ENCODE peak calls at places on chromosomes 6 and 20, in four cellular contexts. One of them, this sample, is unnamed.

GRCh38 chr6:14573267-14573666 is 455.7 kb downstream of the CD83 start:
- DNase-seq in CD8-positive, alpha-beta T cell: no peak
- DNase-seq in colonic mucosa: no peak
- DNase-seq in foreskin fibroblast: no peak
- DNase-seq in this sample: no peak

GRCh38 chr20:32972181-32973076 is 31.8 kb downstream of the SUN5 start:
- DNase-seq in CD8-positive, alpha-beta T cell: peak
- DNase-seq in foreskin fibroblast: no peak
- DNase-seq in colonic mucosa: peak
- DNase-seq in this sample: no peak

GRCh38 chr6:137341721-137342195 is 122.6 kb upstream of the IFNGR1 start:
- DNase-seq in colonic mucosa: peak
- DNase-seq in foreskin fibroblast: peak
- DNase-seq in CD8-positive, alpha-beta T cell: peak
- DNase-seq in this sample: no peak

GRCh38 chr6:68951350-68951749 is 316.3 kb downstream of the ADGRB3 start:
- DNase-seq in foreskin fibroblast: no peak
- DNase-seq in CD8-positive, alpha-beta T cell: no peak
- DNase-seq in colonic mucosa: no peak
- DNase-seq in this sample: no peak

GRCh38 chr6:101402618-101403002 is 9.1 kb downstream of the GRIK2 start:
- DNase-seq in colonic mucosa: no peak
- DNase-seq in CD8-positive, alpha-beta T cell: no peak
- DNase-seq in foreskin fibroblast: no peak
- DNase-seq in this sample: no peak

GRCh38 chr6:109790131-109790530 is 99.0 kb downstream of the FIG4 start:
- DNase-seq in colonic mucosa: no peak
- DNase-seq in foreskin fibroblast: peak
- DNase-seq in CD8-positive, alpha-beta T cell: no peak
- DNase-seq in this sample: no peak

GRCh38 chr6:150091466-150091865 is 22.5 kb upstream of the ULBP3 start:
- DNase-seq in foreskin fibroblast: no peak
- DNase-seq in CD8-positive, alpha-beta T cell: no peak
- DNase-seq in colonic mucosa: no peak
- DNase-seq in this sample: no peak

GRCh38 chr20:36493013-36493800 is 48.1 kb upstream of the MYL9 start:
- DNase-seq in colonic mucosa: peak
- DNase-seq in foreskin fibroblast: no peak
- DNase-seq in CD8-positive, alpha-beta T cell: no peak
- DNase-seq in this sample: no peak

GRCh38 chr6:118899948-118900347 is 6.0 kb downstream of the ASF1A start:
- DNase-seq in CD8-positive, alpha-beta T cell: no peak
- DNase-seq in foreskin fibroblast: no peak
- DNase-seq in colonic mucosa: no peak
- DNase-seq in this sample: no peak

GRCh38 chr6:12232339-12232738 is 57.8 kb upstream of the EDN1 start:
- DNase-seq in foreskin fibroblast: peak
- DNase-seq in colonic mucosa: no peak
- DNase-seq in CD8-positive, alpha-beta T cell: no peak
- DNase-seq in this sample: no peak

GRCh38 chr6:47248446-47248845 is 61.3 kb downstream of the TNFRSF21 start:
- DNase-seq in CD8-positive, alpha-beta T cell: no peak
- DNase-seq in foreskin fibroblast: no peak
- DNase-seq in colonic mucosa: no peak
- DNase-seq in this sample: no peak

GRCh38 chr6:106163966-106164877 is 78.1 kb downstream of the PRDM1 start:
- DNase-seq in CD8-positive, alpha-beta T cell: peak
- DNase-seq in foreskin fibroblast: peak
- DNase-seq in colonic mucosa: no peak
- DNase-seq in this sample: no peak

GRCh38 chr6:7173843-7174503 is 66.2 kb downstream of the RREB1 start:
- DNase-seq in CD8-positive, alpha-beta T cell: no peak
- DNase-seq in foreskin fibroblast: no peak
- DNase-seq in colonic mucosa: no peak
- DNase-seq in this sample: no peak

GRCh38 chr6:69933239-69933638 is 66.9 kb downstream of the COL19A1 start:
- DNase-seq in CD8-positive, alpha-beta T cell: no peak
- DNase-seq in colonic mucosa: no peak
- DNase-seq in foreskin fibroblast: no peak
- DNase-seq in this sample: no peak

GRCh38 chr20:54716169-54716747 is 240.9 kb downstream of the DOK5 start:
- DNase-seq in CD8-positive, alpha-beta T cell: no peak
- DNase-seq in foreskin fibroblast: no peak
- DNase-seq in colonic mucosa: no peak
- DNase-seq in this sample: no peak

GRCh38 chr6:41059569-41059968 is 6.6 kb downstream of the APOBEC2 start:
- DNase-seq in colonic mucosa: no peak
- DNase-seq in foreskin fibroblast: peak
- DNase-seq in CD8-positive, alpha-beta T cell: no peak
- DNase-seq in this sample: no peak

GRCh38 chr6:111096246-111096645 is 8.9 kb downstream of the SLC16A10 start:
- DNase-seq in CD8-positive, alpha-beta T cell: peak
- DNase-seq in foreskin fibroblast: no peak
- DNase-seq in colonic mucosa: peak
- DNase-seq in this sample: no peak

GRCh38 chr6:29553268-29554057 is 6.1 kb downstream of the UBD start:
- DNase-seq in CD8-positive, alpha-beta T cell: no peak
- DNase-seq in foreskin fibroblast: peak
- DNase-seq in colonic mucosa: peak
- DNase-seq in this sample: peak

GRCh38 chr6:142566628-142567396 is 265.0 kb downstream of the ADGRG6 start:
- DNase-seq in colonic mucosa: peak
- DNase-seq in foreskin fibroblast: peak
- DNase-seq in CD8-positive, alpha-beta T cell: peak
- DNase-seq in this sample: peak

GRCh38 chr6:87702589-87702945 is 534 bp upstream of the AKIRIN2 start:
- DNase-seq in colonic mucosa: no peak
- DNase-seq in CD8-positive, alpha-beta T cell: no peak
- DNase-seq in foreskin fibroblast: peak
- DNase-seq in this sample: no peak

GRCh38 chr6:135306740-135307420 is 125.8 kb downstream of the MYB start:
- DNase-seq in CD8-positive, alpha-beta T cell: no peak
- DNase-seq in colonic mucosa: no peak
- DNase-seq in foreskin fibroblast: no peak
- DNase-seq in this sample: no peak

GRCh38 chr6:7271205-7271534 is 41.8 kb downstream of the SSR1 start:
- DNase-seq in colonic mucosa: no peak
- DNase-seq in foreskin fibroblast: no peak
- DNase-seq in CD8-positive, alpha-beta T cell: peak
- DNase-seq in this sample: no peak

GRCh38 chr6:91098006-91098405 is 511.1 kb upstream of the MAP3K7 start:
- DNase-seq in foreskin fibroblast: no peak
- DNase-seq in CD8-positive, alpha-beta T cell: no peak
- DNase-seq in colonic mucosa: no peak
- DNase-seq in this sample: no peak

GRCh38 chr20:25007491-25008305 is 15.1 kb upstream of the APMAP start:
- DNase-seq in colonic mucosa: peak
- DNase-seq in CD8-positive, alpha-beta T cell: no peak
- DNase-seq in foreskin fibroblast: no peak
- DNase-seq in this sample: no peak

GRCh38 chr6:91704531-91704930 is 1117.7 kb upstream of the MAP3K7 start:
- DNase-seq in foreskin fibroblast: peak
- DNase-seq in CD8-positive, alpha-beta T cell: no peak
- DNase-seq in colonic mucosa: no peak
- DNase-seq in this sample: no peak

GRCh38 chr20:35831029-35831428 is 59.2 kb downstream of the PHF20 start:
- DNase-seq in CD8-positive, alpha-beta T cell: no peak
- DNase-seq in colonic mucosa: no peak
- DNase-seq in foreskin fibroblast: peak
- DNase-seq in this sample: no peak

GRCh38 chr20:53752583-53752970 is 158.9 kb upstream of the ZNF217 start:
- DNase-seq in colonic mucosa: no peak
- DNase-seq in foreskin fibroblast: no peak
- DNase-seq in CD8-positive, alpha-beta T cell: no peak
- DNase-seq in this sample: no peak

GRCh38 chr20:63587256-63587655 is 13.2 kb upstream of the HELZ2 start:
- DNase-seq in CD8-positive, alpha-beta T cell: no peak
- DNase-seq in colonic mucosa: no peak
- DNase-seq in foreskin fibroblast: no peak
- DNase-seq in this sample: no peak

GRCh38 chr6:11653028-11653583 is 115.6 kb downstream of the TMEM170B start:
- DNase-seq in foreskin fibroblast: peak
- DNase-seq in colonic mucosa: no peak
- DNase-seq in CD8-positive, alpha-beta T cell: peak
- DNase-seq in this sample: peak

GRCh38 chr6:109493865-109494264 is 10.8 kb upstream of the ZBTB24 start:
- DNase-seq in foreskin fibroblast: no peak
- DNase-seq in colonic mucosa: no peak
- DNase-seq in CD8-positive, alpha-beta T cell: no peak
- DNase-seq in this sample: no peak

GRCh38 chr6:32213649-32214048 is 10.2 kb downstream of the NOTCH4 start:
- DNase-seq in CD8-positive, alpha-beta T cell: no peak
- DNase-seq in foreskin fibroblast: no peak
- DNase-seq in colonic mucosa: no peak
- DNase-seq in this sample: no peak

GRCh38 chr6:150368762-150369161 is at the start of gene IYD:
- DNase-seq in CD8-positive, alpha-beta T cell: no peak
- DNase-seq in colonic mucosa: peak
- DNase-seq in foreskin fibroblast: no peak
- DNase-seq in this sample: no peak

GRCh38 chr6:116238083-116238482 is 15.8 kb downstream of the TSPYL4 start:
- DNase-seq in foreskin fibroblast: no peak
- DNase-seq in CD8-positive, alpha-beta T cell: no peak
- DNase-seq in colonic mucosa: no peak
- DNase-seq in this sample: no peak

GRCh38 chr6:106300020-106300772 is 25.4 kb downstream of the ATG5 start:
- DNase-seq in colonic mucosa: no peak
- DNase-seq in foreskin fibroblast: no peak
- DNase-seq in CD8-positive, alpha-beta T cell: no peak
- DNase-seq in this sample: no peak

GRCh38 chr6:90217621-90218496 is 78.8 kb downstream of the BACH2 start:
- DNase-seq in colonic mucosa: peak
- DNase-seq in foreskin fibroblast: peak
- DNase-seq in CD8-positive, alpha-beta T cell: no peak
- DNase-seq in this sample: no peak

GRCh38 chr6:12811519-12811918 is 95.0 kb downstream of the PHACTR1 start:
- DNase-seq in colonic mucosa: no peak
- DNase-seq in CD8-positive, alpha-beta T cell: no peak
- DNase-seq in foreskin fibroblast: no peak
- DNase-seq in this sample: no peak

GRCh38 chr20:47198996-47199552 is 157.4 kb downstream of the ZMYND8 start:
- DNase-seq in colonic mucosa: no peak
- DNase-seq in CD8-positive, alpha-beta T cell: no peak
- DNase-seq in foreskin fibroblast: no peak
- DNase-seq in this sample: no peak

DNA sequence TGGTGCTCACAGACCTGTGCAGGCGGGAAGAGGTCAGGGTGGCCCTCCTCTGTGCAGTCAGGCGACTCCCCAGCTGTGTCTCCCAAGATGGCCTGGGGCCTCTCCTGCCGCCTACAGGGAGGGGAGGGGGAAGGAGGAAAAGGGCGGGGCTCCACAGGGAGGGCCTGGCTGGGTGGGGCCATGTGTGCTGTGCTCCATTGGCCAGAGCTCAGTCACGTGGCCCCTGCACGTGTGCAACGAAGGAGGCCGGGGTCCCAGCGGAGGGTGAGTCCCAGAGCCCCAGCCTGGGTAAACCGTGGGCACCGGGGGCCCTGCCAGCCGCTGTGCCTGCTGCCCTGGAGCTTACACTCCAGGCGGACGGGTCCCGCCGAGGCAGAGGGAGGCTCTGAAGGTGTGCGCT is 211.6 kb downstream of the ZDHHC14 start:
- DNase-seq in CD8-positive, alpha-beta T cell: no peak
- DNase-seq in colonic mucosa: peak
- DNase-seq in foreskin fibroblast: no peak
- DNase-seq in this sample: no peak
- H3K4me3 ChIP-seq in CD8-positive, alpha-beta T cell: no peak
- H3K4me3 ChIP-seq in colonic mucosa: no peak
- H3K4me3 ChIP-seq in foreskin fibroblast: no peak
- H3K4me3 ChIP-seq in this sample: no peak

DNA sequence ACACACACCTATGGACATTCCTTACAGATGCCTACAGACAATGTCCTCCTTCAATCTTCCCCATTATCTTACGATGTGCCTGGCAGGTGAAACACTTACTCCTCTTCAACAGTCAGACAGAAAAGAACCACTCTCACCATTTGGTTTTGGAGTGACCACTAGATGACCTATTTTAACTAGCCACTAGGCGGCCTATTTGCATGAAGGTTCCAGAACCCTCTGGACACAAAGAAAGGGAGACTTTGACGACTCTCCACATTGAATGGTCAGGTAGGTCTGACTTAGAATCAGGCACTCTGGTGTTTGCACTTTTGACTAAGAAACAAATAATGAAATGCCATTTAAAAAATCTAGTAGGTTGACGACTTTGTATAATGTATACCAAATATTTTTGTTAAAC is 42.0 kb downstream of the PNLDC1 start:
- DNase-seq in foreskin fibroblast: no peak
- DNase-seq in CD8-positive, alpha-beta T cell: no peak
- DNase-seq in colonic mucosa: no peak
- DNase-seq in this sample: no peak
- TF ChIP-seq CTCF in foreskin fibroblast: peak
- TF ChIP-seq CTCF in CD8-positive, alpha-beta T cell: no peak
- TF ChIP-seq CTCF in colonic mucosa: no peak
- TF ChIP-seq CTCF in this sample: no peak

GRCh38 chr6:44925100-44925739 is 402.9 kb upstream of the RUNX2 start:
- DNase-seq in colonic mucosa: no peak
- DNase-seq in foreskin fibroblast: no peak
- DNase-seq in CD8-positive, alpha-beta T cell: no peak
- DNase-seq in this sample: no peak
- H3K4me3 ChIP-seq in colonic mucosa: no peak
- H3K4me3 ChIP-seq in foreskin fibroblast: no peak
- H3K4me3 ChIP-seq in CD8-positive, alpha-beta T cell: peak
- H3K4me3 ChIP-seq in this sample: no peak

DNA sequence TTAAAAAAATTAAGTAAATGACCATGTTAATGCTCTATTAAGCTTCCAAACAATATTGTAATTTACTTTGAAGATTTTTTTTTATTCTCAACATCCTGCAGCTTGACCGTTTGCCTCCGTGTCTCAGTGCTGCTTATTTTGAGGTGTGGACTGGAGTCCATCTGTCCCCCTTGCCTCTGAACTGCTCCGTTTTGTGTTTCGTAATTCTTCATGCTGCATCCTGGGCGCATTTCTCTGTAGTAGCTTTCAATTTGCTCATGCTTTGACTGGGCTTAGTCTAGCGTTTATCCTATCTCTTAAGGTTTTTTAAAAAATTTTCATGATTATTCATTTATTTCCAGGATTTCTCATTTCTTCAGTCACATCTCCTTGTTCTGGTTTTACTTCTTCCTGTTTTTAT is 37.8 kb downstream of the PTPN1 start:
- DNase-seq in colonic mucosa: no peak
- DNase-seq in foreskin fibroblast: no peak
- DNase-seq in CD8-positive, alpha-beta T cell: no peak
- DNase-seq in this sample: no peak
- TF ChIP-seq CTCF in colonic mucosa: no peak
- TF ChIP-seq CTCF in foreskin fibroblast: no peak
- TF ChIP-seq CTCF in CD8-positive, alpha-beta T cell: no peak
- TF ChIP-seq CTCF in this sample: no peak

GRCh38 chr20:9616455-9616805 is 102.0 kb downstream of the LAMP5 start:
- DNase-seq in foreskin fibroblast: no peak
- DNase-seq in colonic mucosa: no peak
- DNase-seq in CD8-positive, alpha-beta T cell: no peak
- DNase-seq in this sample: no peak
- H3K4me3 ChIP-seq in foreskin fibroblast: no peak
- H3K4me3 ChIP-seq in colonic mucosa: no peak
- H3K4me3 ChIP-seq in CD8-positive, alpha-beta T cell: no peak
- H3K4me3 ChIP-seq in this sample: no peak

This sample was measured in ovary.